ENCODE peak calls at places on chromosomes 4 and X, in eight cellular contexts. A is right atrium auricular region, X is fibroblast of pulmonary artery, P is lower leg skin, J is foreskin fibroblast, I is GM12865, W is IMR-90, F is psoas muscle. E is an unnamed sample.

GRCh38 chr4:168097161-168097560 is 4.8 kb downstream of the ANXA10 start:
- DNase-seq in A (no peak), J (peak), P (no peak), X (no peak), I (no peak), F (no peak), W (no peak), E (no peak)

GRCh38 chrX:57172544-57172943 is 35.3 kb upstream of the SPIN2A start:
- DNase-seq in I (no peak), J (no peak), X (peak), F (no peak), W (no peak), P (no peak), A (no peak), E (no peak)

GRCh38 chr4:32824321-32824720 is 2104.2 kb downstream of the PCDH7 start:
- DNase-seq in F (no peak), X (peak), A (no peak), P (no peak), J (peak), W (no peak), I (no peak), E (no peak)

GRCh38 chr4:66229885-66230284 is 559.6 kb upstream of the EPHA5 start:
- DNase-seq in P (no peak), A (no peak), X (no peak), J (no peak), I (no peak), W (no peak), F (no peak), E (no peak)

GRCh38 chr4:77619408-77619807 is 13.8 kb downstream of the CXCL13 start:
- DNase-seq in P (no peak), A (no peak), X (no peak), W (no peak), F (no peak), J (peak), I (no peak), E (no peak)

GRCh38 chr4:51862781-51863180 is 19.8 kb downstream of the DCUN1D4 start:
- DNase-seq in F (no peak), I (no peak), X (no peak), W (no peak), J (no peak), A (no peak), P (no peak), E (no peak)

GRCh38 chr4:677431-678293 is 3.3 kb downstream of the MYL5 start:
- DNase-seq in P (no peak), F (peak), X (no peak), A (no peak), J (peak), W (no peak), I (peak), E (no peak)

GRCh38 chr4:87219648-87220093 is 747 bp downstream of the KLHL8 start:
- DNase-seq in X (peak), J (peak), A (no peak), I (peak), W (peak), P (no peak), F (peak), E (peak)

GRCh38 chr4:7694256-7694775 is 245.3 kb downstream of the AFAP1 start:
- DNase-seq in A (no peak), F (peak), X (no peak), I (no peak), W (no peak), P (no peak), J (no peak), E (no peak)

GRCh38 chr4:85084371-85085170 is 118.1 kb upstream of the WDFY3 start:
- DNase-seq in J (peak), X (peak), W (peak), F (no peak), P (no peak), I (peak), A (no peak), E (peak)

GRCh38 chr4:138055890-138056289 is 186.3 kb downstream of the SLC7A11 start:
- DNase-seq in J (peak), A (no peak), P (no peak), I (no peak), W (peak), F (no peak), X (no peak), E (no peak)

GRCh38 chrX:375181-376036 is 11.3 kb downstream of the PPP2R3B start:
- DNase-seq in X (no peak), J (no peak), W (no peak), I (no peak), P (no peak), F (peak), A (no peak), E (no peak)

DNA sequence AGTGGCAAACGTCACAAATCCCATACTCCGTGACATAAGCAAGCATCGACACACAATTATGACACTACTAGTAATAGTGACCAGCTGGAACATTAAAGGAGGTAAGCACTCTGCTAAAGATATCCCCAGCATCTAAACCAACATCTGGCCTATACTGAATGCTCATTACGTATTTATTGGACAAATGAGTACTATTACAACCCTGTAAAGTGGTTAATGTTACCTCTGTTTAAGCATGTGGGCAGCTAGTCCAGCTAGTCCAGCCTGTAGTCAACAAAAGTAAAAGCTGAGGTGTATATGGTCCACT is 419 bp upstream of the RPGR start:
- DNase-seq in P (no peak), A (no peak), J (no peak), X (no peak), I (no peak), F (no peak), W (no peak), E (no peak)
- TF ChIP-seq CTCF in P (no peak), A (peak), J (no peak), X (no peak), I (no peak), F (no peak), W (no peak), E (no peak)

GRCh38 chrX:3548743-3549441 is 164.6 kb downstream of the PRKX start:
- DNase-seq in X (peak), F (no peak), P (no peak), A (no peak), J (peak), W (peak), I (no peak), E (no peak)
- H3K4me3 ChIP-seq in X (peak), F (peak), P (no peak), A (no peak), J (peak), W (peak), I (no peak), E (no peak)

DNA sequence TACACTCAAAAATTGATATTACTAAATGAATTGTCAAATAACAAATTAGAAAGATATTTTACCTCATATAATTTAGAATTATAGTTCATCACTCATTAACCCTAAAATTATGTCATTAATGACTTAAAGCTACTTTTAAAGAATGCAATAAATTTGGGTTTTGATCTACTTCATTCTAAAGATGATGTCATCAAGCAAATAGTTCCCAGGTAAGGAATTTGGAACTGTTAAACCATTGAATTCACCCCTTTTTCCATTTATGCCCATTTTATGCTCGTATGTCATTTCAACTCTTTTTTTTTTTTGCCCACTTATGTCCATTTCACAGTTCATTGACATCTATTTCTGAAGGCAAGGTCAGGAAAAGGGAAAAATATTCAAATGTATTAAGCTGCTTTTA is 135.5 kb downstream of the TLL1 start:
- DNase-seq in W (no peak), P (no peak), F (no peak), X (no peak), J (no peak), A (no peak), I (no peak), E (no peak)
- TF ChIP-seq CTCF in W (no peak), P (no peak), F (no peak), X (no peak), J (no peak), A (no peak), I (no peak), E (no peak)

GRCh38 chr4:70714061-70714468 is 7.7 kb upstream of the RUFY3 start:
- DNase-seq in A (no peak), I (no peak), J (peak), X (peak), F (no peak), P (no peak), W (peak), E (no peak)

GRCh38 chr4:70711599-70711998 is 10.2 kb upstream of the RUFY3 start:
- DNase-seq in J (no peak), W (no peak), X (no peak), F (no peak), I (no peak), A (no peak), P (no peak), E (no peak)

GRCh38 chr4:70713453-70714026 is 8.2 kb upstream of the RUFY3 start:
- DNase-seq in A (no peak), I (peak), F (no peak), J (no peak), W (no peak), P (peak), X (no peak), E (no peak)

GRCh38 chr4:70712150-70712549 is 9.6 kb upstream of the RUFY3 start:
- DNase-seq in X (no peak), J (no peak), A (no peak), P (no peak), I (no peak), F (no peak), W (no peak), E (no peak)

DNA sequence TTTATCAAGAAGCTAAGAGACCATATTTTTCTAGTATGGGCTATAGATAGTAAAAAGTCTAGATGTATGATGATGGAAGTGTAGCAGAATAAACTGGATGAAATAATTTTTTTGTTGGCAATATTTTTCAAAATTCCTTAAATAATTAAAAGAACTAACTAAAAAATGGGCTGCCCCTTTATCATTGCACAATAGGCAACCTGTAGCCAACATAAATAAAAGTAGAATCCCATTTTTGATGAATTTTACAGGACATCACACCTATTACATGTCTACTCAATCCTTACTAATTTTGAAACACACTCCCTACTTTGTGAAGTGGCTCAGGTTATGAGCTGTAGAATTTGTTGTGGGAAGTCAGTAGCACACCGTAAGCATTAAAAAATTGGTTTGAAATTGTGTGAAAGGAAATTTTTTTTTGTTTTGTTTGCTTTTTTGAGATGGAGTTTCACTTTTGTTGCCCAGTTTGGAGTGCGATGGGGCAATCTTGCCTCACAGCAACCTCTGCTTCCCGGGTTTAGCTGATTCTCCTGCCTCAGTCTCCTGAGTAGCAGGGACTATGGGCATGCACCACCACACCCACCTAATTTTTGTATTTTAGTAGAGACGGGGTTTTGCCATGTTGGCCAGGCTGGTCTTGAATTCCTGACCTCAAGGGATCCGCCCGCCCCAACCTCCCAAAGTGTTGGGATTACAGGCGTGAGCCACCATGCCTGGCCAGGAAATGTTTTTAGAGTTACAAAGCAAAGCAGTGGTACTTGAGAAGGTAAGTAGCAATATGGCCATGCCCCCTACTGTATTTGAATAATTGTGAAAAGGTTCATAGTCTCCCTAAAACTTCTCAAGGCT is 8.9 kb upstream of the RUFY3 start:
- DNase-seq in X (no peak), F (no peak), A (no peak), I (no peak), J (no peak), P (peak), W (no peak), E (no peak)
- H3K4me3 ChIP-seq in X (no peak), F (no peak), A (no peak), I (peak), J (no peak), P (no peak), W (no peak), E (peak)

GRCh38 chrX:153635788-153636668 is 11.0 kb upstream of the DUSP9 start:
- DNase-seq in J (peak), F (peak), P (no peak), X (peak), I (peak), A (no peak), W (no peak), E (no peak)
- TF ChIP-seq CTCF in J (peak), F (no peak), P (no peak), X (peak), I (peak), A (peak), W (peak), E (peak)